ENCODE peak calls at places on chromosomes 3 and 15, in eight cellular contexts. E, P, T, C, I, D, K and G are unnamed samples.

GRCh38 chr3:35968223-35968622 is 328.9 kb downstream of the ARPP21 start:
- DNase-seq in E (no peak), P (no peak), T (no peak), C (no peak), I (no peak), D (no peak), K (no peak), G (no peak)

GRCh38 chr3:13269711-13270378 is 150.3 kb downstream of the NUP210 start:
- DNase-seq in E (no peak), P (no peak), T (no peak), C (no peak), I (no peak), D (no peak), K (no peak), G (no peak)

GRCh38 chr15:34679326-34679725 is 75.5 kb downstream of the GJD2 start:
- DNase-seq in E (no peak), P (no peak), T (no peak), C (no peak), I (no peak), D (no peak), K (no peak), G (no peak)

GRCh38 chr3:172134352-172134751 is 95.0 kb downstream of the FNDC3B start:
- DNase-seq in E (no peak), P (no peak), T (no peak), C (no peak), I (no peak), D (peak), K (no peak), G (no peak)

GRCh38 chr3:72155391-72156064 is 370.6 kb upstream of the PROK2 start:
- DNase-seq in E (peak), P (peak), T (no peak), C (peak), I (no peak), D (no peak), K (no peak), G (peak)

GRCh38 chr15:56249080-56249479 is 5.4 kb upstream of the RFX7 start:
- DNase-seq in E (peak), P (no peak), T (no peak), C (peak), I (peak), D (peak), K (peak), G (peak)

GRCh38 chr3:110810356-110810755 is 261.3 kb upstream of the NECTIN3 start:
- DNase-seq in E (peak), P (no peak), T (no peak), C (peak), I (no peak), D (no peak), K (no peak), G (peak)

GRCh38 chr3:7536510-7536909 is 675.6 kb downstream of the GRM7 start:
- DNase-seq in E (peak), P (no peak), T (no peak), C (no peak), I (no peak), D (no peak), K (no peak), G (no peak)

GRCh38 chr15:57994468-57995154 is 70.9 kb downstream of the ALDH1A2 start:
- DNase-seq in E (no peak), P (no peak), T (no peak), C (no peak), I (no peak), D (no peak), K (no peak), G (no peak)

GRCh38 chr3:27888562-27888961 is 166.4 kb upstream of the EOMES start:
- DNase-seq in E (no peak), P (no peak), T (no peak), C (peak), I (no peak), D (no peak), K (no peak), G (no peak)

GRCh38 chr3:157443873-157444770 is 7.5 kb downstream of the PTX3 start:
- DNase-seq in E (no peak), P (no peak), T (no peak), C (no peak), I (no peak), D (no peak), K (no peak), G (no peak)

DNA sequence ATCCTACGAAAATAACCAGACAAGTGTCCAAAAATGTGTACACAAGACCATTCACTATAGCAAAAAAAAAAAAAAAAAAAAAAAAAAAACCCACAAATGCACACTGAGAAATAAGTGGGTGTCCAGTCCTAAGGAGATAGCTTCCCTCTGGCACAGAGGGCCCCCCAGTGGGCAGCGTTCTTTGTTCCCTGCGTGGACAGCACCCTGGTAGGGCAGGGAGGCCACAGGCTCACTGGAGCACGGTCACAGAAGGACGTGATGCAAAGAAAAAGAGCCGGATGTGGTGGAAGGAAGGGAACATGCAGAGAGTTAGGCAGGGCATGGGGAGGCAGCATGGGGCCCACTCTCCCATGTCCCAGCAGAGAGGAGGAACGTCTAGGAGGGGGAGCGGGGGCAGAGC is 210.7 kb upstream of the NSMCE3 start:
- DNase-seq in E (no peak), P (no peak), T (no peak), C (no peak), I (no peak), D (no peak), K (no peak), G (no peak)
- TF ChIP-seq CTCF in E (no peak), P (no peak), T (no peak), C (no peak), I (no peak), D (no peak), K (no peak), G (no peak)

GRCh38 chr15:80182611-80183210 is 29.9 kb downstream of the FAH start:
- DNase-seq in E (peak), P (peak), T (no peak), C (no peak), I (no peak), D (no peak), K (no peak), G (peak)

GRCh38 chr15:80186066-80186465 is 33.3 kb downstream of the FAH start:
- DNase-seq in E (no peak), P (no peak), T (no peak), C (no peak), I (no peak), D (no peak), K (no peak), G (no peak)

GRCh38 chr15:80185152-80185551 is 32.4 kb downstream of the FAH start:
- DNase-seq in E (no peak), P (no peak), T (no peak), C (no peak), I (no peak), D (no peak), K (no peak), G (no peak)

GRCh38 chr15:80183291-80183690 is 30.5 kb downstream of the FAH start:
- DNase-seq in E (no peak), P (no peak), T (no peak), C (no peak), I (no peak), D (no peak), K (no peak), G (no peak)

GRCh38 chr15:80183886-80184285 is 31.1 kb downstream of the FAH start:
- DNase-seq in E (no peak), P (no peak), T (no peak), C (no peak), I (no peak), D (no peak), K (no peak), G (no peak)
- TF ChIP-seq CTCF in E (peak), P (peak), T (peak), C (no peak), I (peak), D (no peak), K (no peak), G (peak)

GRCh38 chr15:29924750-29925149 is 102.5 kb upstream of the TJP1 start:
- DNase-seq in E (peak), P (peak), T (no peak), C (peak), I (peak), D (no peak), K (peak), G (peak)

GRCh38 chr15:29922191-29922590 is 99.9 kb upstream of the TJP1 start:
- DNase-seq in E (no peak), P (no peak), T (no peak), C (no peak), I (no peak), D (no peak), K (no peak), G (no peak)

GRCh38 chr15:29921130-29921601 is 98.9 kb upstream of the TJP1 start:
- DNase-seq in E (peak), P (no peak), T (no peak), C (peak), I (peak), D (no peak), K (peak), G (no peak)

GRCh38 chr15:29926083-29926388 is 103.8 kb upstream of the TJP1 start:
- DNase-seq in E (no peak), P (no peak), T (no peak), C (no peak), I (no peak), D (no peak), K (no peak), G (no peak)

DNA sequence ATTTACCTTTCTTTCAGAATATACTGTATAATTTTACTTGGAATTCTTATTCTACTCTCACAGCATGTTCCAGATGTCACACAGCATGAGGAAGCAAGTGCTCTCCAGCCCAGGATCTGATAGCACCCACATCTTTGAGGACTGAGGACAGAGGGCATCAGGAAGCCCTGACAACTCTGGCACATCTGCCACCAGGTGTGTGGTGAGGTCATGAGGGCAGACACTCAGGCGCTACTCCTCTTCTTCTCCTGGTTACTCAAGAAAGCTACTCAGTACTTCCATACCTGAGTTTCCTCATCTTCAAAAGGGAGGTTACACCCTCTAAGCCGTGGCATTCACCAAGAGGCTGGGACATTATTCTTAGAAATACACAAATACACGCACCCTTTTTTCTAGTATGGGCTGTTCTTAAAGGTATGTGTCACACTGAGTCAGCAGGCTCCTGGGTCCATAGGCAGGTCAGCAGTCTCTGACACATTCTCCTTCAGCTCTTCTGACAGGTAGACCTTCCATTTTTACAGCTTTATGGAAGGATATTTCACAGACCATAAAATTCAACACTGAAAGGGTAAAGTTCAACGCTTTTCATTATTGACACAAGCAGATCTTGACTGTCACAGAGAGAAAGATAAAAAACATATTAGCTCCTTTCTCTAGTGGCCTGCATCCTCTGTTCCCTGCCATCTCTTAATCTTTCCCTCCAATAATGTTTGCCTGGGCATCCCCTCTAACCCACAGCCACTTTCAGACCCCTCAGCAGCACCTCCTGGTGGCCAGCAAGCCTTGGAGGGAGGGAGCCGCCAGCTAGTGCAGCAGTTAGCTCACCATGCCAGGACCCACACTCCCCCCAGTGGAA is 103.2 kb upstream of the TJP1 start:
- DNase-seq in E (peak), P (peak), T (peak), C (peak), I (peak), D (peak), K (peak), G (peak)
- TF ChIP-seq CTCF in E (peak), P (peak), T (peak), C (peak), I (peak), D (peak), K (peak), G (peak)

GRCh38 chr3:187955076-187955952 is 198.6 kb upstream of the LPP start:
- DNase-seq in E (peak), P (peak), T (no peak), C (peak), I (no peak), D (no peak), K (peak), G (peak)
- TF ChIP-seq CTCF in E (no peak), P (no peak), T (no peak), C (no peak), I (no peak), D (no peak), K (no peak), G (peak)

GRCh38 chr15:89125038-89125826 is 37.0 kb downstream of the ABHD2 start:
- DNase-seq in E (no peak), P (no peak), T (no peak), C (no peak), I (no peak), D (no peak), K (no peak), G (no peak)

GRCh38 chr15:89128320-89129122 is 40.3 kb downstream of the ABHD2 start:
- DNase-seq in E (no peak), P (no peak), T (no peak), C (peak), I (no peak), D (no peak), K (no peak), G (no peak)

GRCh38 chr15:89129123-89129815 is 41.0 kb downstream of the ABHD2 start:
- DNase-seq in E (peak), P (no peak), T (peak), C (peak), I (peak), D (peak), K (no peak), G (no peak)

GRCh38 chr15:89129816-89130134 is 41.5 kb downstream of the ABHD2 start:
- DNase-seq in E (no peak), P (no peak), T (no peak), C (no peak), I (no peak), D (no peak), K (no peak), G (no peak)

GRCh38 chr15:89127054-89127702 is 38.9 kb downstream of the ABHD2 start:
- DNase-seq in E (no peak), P (no peak), T (no peak), C (peak), I (no peak), D (peak), K (no peak), G (no peak)
- TF ChIP-seq CTCF in E (no peak), P (peak), T (peak), C (no peak), I (peak), D (no peak), K (peak), G (peak)

DNA sequence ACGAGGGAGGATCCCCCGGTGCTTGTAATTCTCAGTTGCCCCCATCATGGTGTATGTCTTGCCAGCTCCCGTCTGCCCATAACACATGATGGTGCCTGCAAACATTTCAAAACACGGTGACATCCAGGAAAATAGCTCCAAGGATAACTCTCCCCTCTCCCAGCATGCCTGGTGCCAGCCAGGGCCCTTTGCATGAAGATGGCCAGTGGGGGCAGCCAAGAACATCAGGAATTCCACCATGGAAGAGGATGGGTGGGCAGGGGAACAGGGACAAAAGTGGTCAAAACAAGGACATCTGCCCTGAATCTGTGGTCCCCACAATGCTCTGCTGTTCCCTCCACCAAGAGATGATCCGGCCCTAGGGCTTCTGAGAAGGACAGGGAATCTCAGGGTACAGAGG is 9.0 kb downstream of the KIF9 start:
- DNase-seq in E (no peak), P (no peak), T (peak), C (no peak), I (no peak), D (no peak), K (no peak), G (no peak)
- TF ChIP-seq CTCF in E (no peak), P (no peak), T (no peak), C (peak), I (peak), D (no peak), K (no peak), G (peak)

DNA sequence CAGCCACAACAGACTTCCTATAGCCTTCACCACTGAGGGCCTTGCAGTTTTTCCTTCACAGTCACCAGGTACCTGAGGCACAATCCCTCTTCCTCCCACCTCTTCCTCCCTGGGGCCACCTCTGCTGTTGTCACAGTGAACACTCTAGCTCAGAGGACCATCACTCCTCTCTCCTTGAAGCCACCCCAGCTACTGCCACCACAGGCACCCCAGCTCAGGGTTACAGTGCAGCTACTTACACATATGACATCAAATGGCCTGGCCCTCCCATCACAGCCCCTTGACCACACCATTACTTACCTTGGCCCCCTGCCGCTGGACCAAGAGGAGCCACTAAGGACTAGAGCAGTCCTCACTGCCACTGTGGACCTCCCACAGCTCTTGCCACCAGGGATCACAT is 213.5 kb upstream of the CRBN start:
- DNase-seq in E (no peak), P (no peak), T (no peak), C (no peak), I (no peak), D (no peak), K (no peak), G (no peak)
- TF ChIP-seq CTCF in E (no peak), P (no peak), T (no peak), C (no peak), I (no peak), D (no peak), K (no peak), G (no peak)